ENCODE peak calls at places on chromosomes 11 and 22, in nine cellular contexts. I is endothelial cell of umbilical vein, J is lower lobe of right lung, P is tibial artery, Y is HFF-Myc, F is dorsolateral prefrontal cortex, E is tibial nerve, U is foreskin fibroblast, T is fibroblast of lung. O is an unnamed sample.

GRCh38 chr22:46363611-46364321 is 28.3 kb downstream of the TRMU start:
- DNase-seq in Y (no peak), I (no peak), E (no peak), J (peak; percentile 44), U (no peak), F (no peak), P (no peak), T (no peak), O (peak; percentile 63)

GRCh38 chr22:28817919-28818859 is 17.8 kb upstream of the XBP1 start:
- DNase-seq in T (no peak), P (peak; percentile 73), J (peak; percentile 78), I (no peak), U (no peak), Y (no peak), F (no peak), E (no peak), O (peak; percentile 82)

GRCh38 chr11:17012712-17013547 is 1.3 kb downstream of the PLEKHA7 start:
- DNase-seq in I (peak; percentile 50), Y (no peak), U (peak; percentile 51), F (peak; percentile 44), E (no peak), T (peak; percentile 72), P (peak; percentile 75), J (peak; percentile 56), O (peak; percentile 86)

GRCh38 chr11:74925281-74925680 is 23.6 kb downstream of the XRRA1 start:
- DNase-seq in J (no peak), U (peak; percentile 64), E (no peak), P (no peak), T (no peak), I (no peak), F (no peak), Y (no peak), O (no peak)

GRCh38 chr11:2761131-2762030 is 61.6 kb upstream of the KCNQ1OT1 start:
- DNase-seq in P (peak; percentile 46), E (peak; percentile 6), F (peak; percentile 30), I (no peak), J (peak; percentile 36), U (no peak), T (no peak), Y (no peak), O (peak; percentile 72)

GRCh38 chr11:119727523-119728081 is 1.4 kb downstream of the NECTIN1 start:
- DNase-seq in U (no peak), J (peak; percentile 61), Y (no peak), E (no peak), I (no peak), P (no peak), F (no peak), T (no peak), O (no peak)

GRCh38 chr11:63553759-63554158 is 9.4 kb downstream of the PLAAT2 start:
- DNase-seq in P (no peak), I (no peak), U (no peak), T (no peak), E (no peak), Y (no peak), F (no peak), J (no peak), O (no peak)

GRCh38 chr11:46203746-46204145 is 73.7 kb upstream of the CREB3L1 start:
- DNase-seq in E (no peak), J (no peak), P (no peak), Y (no peak), T (no peak), U (no peak), F (no peak), I (no peak), O (no peak)

DNA sequence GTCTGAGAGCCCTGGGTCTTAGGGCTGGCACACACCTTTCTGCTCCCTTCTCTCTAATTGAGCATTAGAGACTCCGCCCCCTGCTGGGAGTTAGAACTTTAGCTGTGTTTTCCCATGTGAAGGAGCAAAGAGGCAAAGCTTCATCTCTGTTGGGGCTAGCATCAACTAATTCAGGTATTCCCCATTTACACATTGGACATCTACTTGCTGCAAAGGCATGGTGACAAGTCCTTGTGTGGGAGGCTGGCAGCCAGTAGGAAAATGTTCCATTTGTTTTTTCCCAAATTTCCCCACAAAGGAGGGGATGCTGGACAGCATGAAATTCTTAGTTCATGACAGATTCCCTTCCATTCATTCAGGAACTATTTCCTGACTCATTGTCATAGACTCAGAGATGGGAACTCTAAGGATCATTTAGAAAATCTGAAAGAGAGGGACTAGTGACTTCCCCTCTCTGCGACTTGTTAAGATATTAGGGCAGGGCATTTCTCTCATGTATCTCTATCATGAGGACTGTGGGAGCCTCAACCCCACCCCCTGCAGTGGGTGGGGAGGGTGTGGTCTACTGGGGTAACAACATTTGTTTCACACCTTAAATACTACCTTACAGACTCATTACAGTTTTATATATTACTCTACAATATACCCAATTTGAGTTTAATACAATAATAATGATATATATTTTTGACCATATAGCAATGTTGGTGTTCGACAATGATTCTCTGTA is 3.7 kb downstream of the CD44 start:
- DNase-seq in T (peak; percentile 44), U (peak; percentile 74), F (no peak), J (no peak), I (peak; percentile 32), Y (no peak), P (no peak), E (no peak), O (no peak)
- TF ChIP-seq CTCF in T (no peak), U (peak; percentile 51), F (no peak), J (no peak), I (peak; percentile 12), Y (peak; percentile 51), P (no peak), E (no peak), O (no peak)

GRCh38 chr11:69842746-69843528 is 23.7 kb upstream of the FGF3 start:
- DNase-seq in Y (no peak), F (no peak), T (no peak), I (no peak), P (peak; percentile 32), J (peak; percentile 11), E (no peak), U (no peak), O (peak; percentile 33)

GRCh38 chr11:69840371-69841169 is 21.4 kb upstream of the FGF3 start:
- DNase-seq in I (no peak), J (peak; percentile 30), T (no peak), Y (no peak), F (no peak), P (peak; percentile 55), U (no peak), E (no peak), O (peak; percentile 51)

GRCh38 chr11:69841859-69842698 is 22.9 kb upstream of the FGF3 start:
- DNase-seq in T (no peak), J (peak; percentile 16), Y (no peak), U (no peak), E (no peak), F (no peak), I (no peak), P (no peak), O (peak; percentile 31)

GRCh38 chr11:69839516-69839915 is 20.3 kb upstream of the FGF3 start:
- DNase-seq in I (no peak), P (peak; percentile 39), Y (no peak), E (no peak), J (peak; percentile 33), T (no peak), F (no peak), U (no peak), O (peak; percentile 36)

GRCh38 chr11:69841170-69841858 is 22.1 kb upstream of the FGF3 start:
- DNase-seq in E (no peak), F (no peak), Y (no peak), P (peak; percentile 32), U (no peak), J (no peak), T (no peak), I (no peak), O (no peak)
- H3K4me3 ChIP-seq in E (no peak overlapping the region), F (no peak overlapping the region), Y (no peak overlapping the region), P (no peak overlapping the region), U (no peak overlapping the region), J (no peak overlapping the region), T (no peak overlapping the region), I (no peak overlapping the region), O (no peak overlapping the region)

GRCh38 chr22:31496735-31497146 is 405 bp downstream of the SFI1 start:
- DNase-seq in T (no peak), P (peak; percentile 68), U (peak; percentile 9), Y (no peak), E (no peak), F (no peak), J (peak; percentile 64), I (no peak), O (peak; percentile 82)

GRCh38 chr22:31492151-31492550 is 2.5 kb upstream of the EIF4ENIF1 start:
- DNase-seq in Y (no peak), I (no peak), J (no peak), U (no peak), P (no peak), F (no peak), T (no peak), E (no peak), O (no peak)

GRCh38 chr22:31497148-31497938 is 1.0 kb downstream of the SFI1 start:
- DNase-seq in E (no peak), I (no peak), P (no peak), U (no peak), F (no peak), J (no peak), T (no peak), Y (no peak), O (no peak)

GRCh38 chr22:31495343-31495742 is 993 bp upstream of the SFI1 start:
- DNase-seq in P (no peak), T (no peak), E (no peak), Y (no peak), I (no peak), U (no peak), J (no peak), F (no peak), O (no peak)

GRCh38 chr22:31496007-31496734 is at the start of gene SFI1:
- DNase-seq in U (peak; percentile 92), I (peak; percentile 92), J (peak; percentile 95), Y (peak; percentile 50), F (peak; percentile 96), T (peak; percentile 86), E (peak; percentile 80), P (peak; percentile 94), O (peak; percentile 97)
- TF ChIP-seq CTCF in U (peak; percentile 32), I (peak; percentile 38), J (peak; percentile 51), Y (peak; percentile 33), F (peak; percentile 38), T (peak; percentile 34), E (no peak), P (peak; percentile 22), O (peak; percentile 9)

GRCh38 chr11:122440783-122441701 is 214.5 kb upstream of the UBASH3B start:
- DNase-seq in E (peak; percentile 19), Y (no peak), P (peak; percentile 75), F (peak; percentile 58), U (peak; percentile 13), T (peak; percentile 48), I (peak; percentile 15), J (no peak), O (peak; percentile 76)

GRCh38 chr11:122436188-122436555 is 219.3 kb upstream of the UBASH3B start:
- DNase-seq in T (no peak), Y (no peak), E (no peak), P (no peak), J (no peak), F (no peak), I (no peak), U (no peak), O (no peak)

GRCh38 chr11:122439911-122440782 is 215.4 kb upstream of the UBASH3B start:
- DNase-seq in Y (no peak), F (peak; percentile 47), J (no peak), P (peak; percentile 69), U (peak; percentile 18), T (peak; percentile 83), E (no peak), I (peak; percentile 10), O (no peak)

GRCh38 chr11:122441702-122442092 is 213.8 kb upstream of the UBASH3B start:
- DNase-seq in U (no peak), J (no peak), E (no peak), F (no peak), I (peak; percentile 8), P (no peak), Y (no peak), T (peak; percentile 22), O (no peak)
- H3K4me3 ChIP-seq in U (peak overlapping the region; percentile 56), J (peak overlapping the region; percentile 47), E (peak overlapping the region; percentile 59), F (peak overlapping the region; percentile 51), I (no peak overlapping the region), P (peak overlapping the region; percentile 60), Y (peak overlapping the region; percentile 23), T (peak overlapping the region; percentile 57), O (peak overlapping the region; percentile 75)

O was measured in kidney.